ENCODE peak calls at places on chromosomes 4 and X, in six cellular contexts. One of them, this sample, is unnamed.

GRCh38 chr4:57661707-57662106 is 551.5 kb upstream of the IGFBP7 start:
- DNase-seq in A549: no peak
- DNase-seq in fibroblast of mammary gland: no peak
- DNase-seq in astrocyte of the spinal cord: no peak
- DNase-seq in PC-9: no peak
- DNase-seq in OCI-LY7: no peak
- DNase-seq in this sample: no peak

GRCh38 chrX:77731821-77732419 is 54.1 kb downstream of the ATRX start:
- DNase-seq in OCI-LY7: no peak
- DNase-seq in fibroblast of mammary gland: no peak
- DNase-seq in A549: no peak
- DNase-seq in astrocyte of the spinal cord: no peak
- DNase-seq in PC-9: no peak
- DNase-seq in this sample: no peak

GRCh38 chrX:10467793-10468192 is 152.6 kb downstream of the MID1 start:
- DNase-seq in A549: no peak
- DNase-seq in OCI-LY7: no peak
- DNase-seq in fibroblast of mammary gland: peak
- DNase-seq in astrocyte of the spinal cord: peak
- DNase-seq in PC-9: no peak
- DNase-seq in this sample: no peak

GRCh38 chrX:27997641-27998040 is 16.4 kb upstream of the DCAF8L1 start:
- DNase-seq in PC-9: no peak
- DNase-seq in astrocyte of the spinal cord: no peak
- DNase-seq in fibroblast of mammary gland: no peak
- DNase-seq in OCI-LY7: no peak
- DNase-seq in A549: no peak
- DNase-seq in this sample: no peak

GRCh38 chrX:119655125-119655524 is 37.8 kb downstream of the SEPTIN6 start:
- DNase-seq in astrocyte of the spinal cord: peak
- DNase-seq in fibroblast of mammary gland: peak
- DNase-seq in OCI-LY7: no peak
- DNase-seq in PC-9: no peak
- DNase-seq in A549: no peak
- DNase-seq in this sample: no peak

GRCh38 chr4:55947912-55948725 is 626 bp upstream of the CEP135 start:
- DNase-seq in A549: peak
- DNase-seq in PC-9: peak
- DNase-seq in fibroblast of mammary gland: peak
- DNase-seq in OCI-LY7: peak
- DNase-seq in astrocyte of the spinal cord: peak
- DNase-seq in this sample: no peak

GRCh38 chr4:176377705-176378302 is 58.0 kb downstream of the SPCS3 start:
- DNase-seq in OCI-LY7: peak
- DNase-seq in A549: no peak
- DNase-seq in PC-9: no peak
- DNase-seq in astrocyte of the spinal cord: peak
- DNase-seq in fibroblast of mammary gland: peak
- DNase-seq in this sample: no peak

GRCh38 chr4:113635739-113636437 is 125.7 kb downstream of the CAMK2D start:
- DNase-seq in OCI-LY7: no peak
- DNase-seq in PC-9: peak
- DNase-seq in A549: no peak
- DNase-seq in astrocyte of the spinal cord: peak
- DNase-seq in fibroblast of mammary gland: peak
- DNase-seq in this sample: no peak

GRCh38 chrX:12372111-12372510 is 233.8 kb downstream of the FRMPD4 start:
- DNase-seq in PC-9: peak
- DNase-seq in fibroblast of mammary gland: peak
- DNase-seq in OCI-LY7: no peak
- DNase-seq in A549: no peak
- DNase-seq in astrocyte of the spinal cord: no peak
- DNase-seq in this sample: no peak

GRCh38 chrX:120456973-120457372 is 12.1 kb downstream of the LAMP2 start:
- DNase-seq in astrocyte of the spinal cord: peak
- DNase-seq in OCI-LY7: peak
- DNase-seq in A549: no peak
- DNase-seq in PC-9: no peak
- DNase-seq in fibroblast of mammary gland: peak
- DNase-seq in this sample: no peak

GRCh38 chr4:81786063-81786763 is 314.5 kb upstream of the RASGEF1B start:
- DNase-seq in OCI-LY7: no peak
- DNase-seq in PC-9: no peak
- DNase-seq in fibroblast of mammary gland: peak
- DNase-seq in A549: no peak
- DNase-seq in astrocyte of the spinal cord: peak
- DNase-seq in this sample: no peak

GRCh38 chrX:119885554-119886428 is 9.9 kb upstream of the AKAP14 start:
- DNase-seq in PC-9: peak
- DNase-seq in A549: no peak
- DNase-seq in fibroblast of mammary gland: peak
- DNase-seq in OCI-LY7: peak
- DNase-seq in astrocyte of the spinal cord: peak
- DNase-seq in this sample: no peak

GRCh38 chr4:67746797-67747495 is 7.2 kb downstream of the GNRHR start:
- DNase-seq in OCI-LY7: peak
- DNase-seq in fibroblast of mammary gland: peak
- DNase-seq in astrocyte of the spinal cord: peak
- DNase-seq in PC-9: no peak
- DNase-seq in A549: no peak
- DNase-seq in this sample: no peak

GRCh38 chr4:73673286-73673685 is 53.0 kb upstream of the RASSF6 start:
- DNase-seq in A549: no peak
- DNase-seq in astrocyte of the spinal cord: no peak
- DNase-seq in PC-9: no peak
- DNase-seq in fibroblast of mammary gland: no peak
- DNase-seq in OCI-LY7: no peak
- DNase-seq in this sample: no peak

GRCh38 chr4:181761130-181761529 is 482.1 kb upstream of the TENM3 start:
- DNase-seq in astrocyte of the spinal cord: peak
- DNase-seq in fibroblast of mammary gland: peak
- DNase-seq in A549: no peak
- DNase-seq in OCI-LY7: no peak
- DNase-seq in PC-9: no peak
- DNase-seq in this sample: no peak

GRCh38 chr4:133154725-133155124 is 5.6 kb downstream of the PCDH10 start:
- DNase-seq in fibroblast of mammary gland: peak
- DNase-seq in OCI-LY7: peak
- DNase-seq in PC-9: no peak
- DNase-seq in A549: no peak
- DNase-seq in astrocyte of the spinal cord: peak
- DNase-seq in this sample: no peak

GRCh38 chrX:120726294-120726693 is 96.4 kb upstream of the C1GALT1C1 start:
- DNase-seq in OCI-LY7: peak
- DNase-seq in PC-9: no peak
- DNase-seq in A549: no peak
- DNase-seq in astrocyte of the spinal cord: no peak
- DNase-seq in fibroblast of mammary gland: no peak
- DNase-seq in this sample: no peak

GRCh38 chr4:173879286-173879908 is 349.4 kb upstream of the HAND2 start:
- DNase-seq in fibroblast of mammary gland: no peak
- DNase-seq in A549: no peak
- DNase-seq in PC-9: no peak
- DNase-seq in astrocyte of the spinal cord: no peak
- DNase-seq in OCI-LY7: no peak
- DNase-seq in this sample: no peak

GRCh38 chr4:122542411-122543236 is 78.2 kb downstream of the IL21 start:
- DNase-seq in fibroblast of mammary gland: peak
- DNase-seq in OCI-LY7: no peak
- DNase-seq in PC-9: no peak
- DNase-seq in A549: no peak
- DNase-seq in astrocyte of the spinal cord: peak
- DNase-seq in this sample: no peak

GRCh38 chrX:134718329-134719317 is 60.4 kb upstream of the PLAC1 start:
- DNase-seq in astrocyte of the spinal cord: peak
- DNase-seq in PC-9: peak
- DNase-seq in OCI-LY7: peak
- DNase-seq in A549: peak
- DNase-seq in fibroblast of mammary gland: peak
- DNase-seq in this sample: no peak

GRCh38 chr4:177879851-177880250 is 437.6 kb upstream of the AGA start:
- DNase-seq in fibroblast of mammary gland: no peak
- DNase-seq in A549: peak
- DNase-seq in PC-9: no peak
- DNase-seq in OCI-LY7: peak
- DNase-seq in astrocyte of the spinal cord: no peak
- DNase-seq in this sample: no peak

GRCh38 chrX:39821011-39821708 is 276.6 kb downstream of the BCOR start:
- DNase-seq in fibroblast of mammary gland: peak
- DNase-seq in OCI-LY7: no peak
- DNase-seq in PC-9: no peak
- DNase-seq in astrocyte of the spinal cord: no peak
- DNase-seq in A549: peak
- DNase-seq in this sample: peak

GRCh38 chrX:1165535-1166196 is 46.8 kb downstream of the CRLF2 start:
- DNase-seq in PC-9: no peak
- DNase-seq in OCI-LY7: peak
- DNase-seq in fibroblast of mammary gland: no peak
- DNase-seq in astrocyte of the spinal cord: peak
- DNase-seq in A549: peak
- DNase-seq in this sample: no peak

GRCh38 chrX:56231706-56232105 is 450 bp upstream of the KLF8 start:
- DNase-seq in A549: no peak
- DNase-seq in astrocyte of the spinal cord: no peak
- DNase-seq in OCI-LY7: no peak
- DNase-seq in PC-9: no peak
- DNase-seq in fibroblast of mammary gland: no peak
- DNase-seq in this sample: no peak

GRCh38 chrX:150897371-150898319 is 823 bp downstream of the CD99L2 start:
- DNase-seq in fibroblast of mammary gland: peak
- DNase-seq in PC-9: no peak
- DNase-seq in OCI-LY7: peak
- DNase-seq in astrocyte of the spinal cord: peak
- DNase-seq in A549: peak
- DNase-seq in this sample: peak

GRCh38 chrX:526295-527224 is 104.0 kb upstream of the SHOX start:
- DNase-seq in PC-9: no peak
- DNase-seq in astrocyte of the spinal cord: no peak
- DNase-seq in fibroblast of mammary gland: no peak
- DNase-seq in OCI-LY7: no peak
- DNase-seq in A549: peak
- DNase-seq in this sample: no peak

GRCh38 chrX:22742174-22742573 is 257.6 kb upstream of the DDX53 start:
- DNase-seq in astrocyte of the spinal cord: peak
- DNase-seq in fibroblast of mammary gland: peak
- DNase-seq in PC-9: no peak
- DNase-seq in OCI-LY7: no peak
- DNase-seq in A549: no peak
- DNase-seq in this sample: no peak

GRCh38 chr4:83413676-83414075 is 41.9 kb downstream of the HELQ start:
- DNase-seq in OCI-LY7: no peak
- DNase-seq in astrocyte of the spinal cord: no peak
- DNase-seq in fibroblast of mammary gland: peak
- DNase-seq in A549: no peak
- DNase-seq in PC-9: no peak
- DNase-seq in this sample: no peak

GRCh38 chr4:183288955-183289354 is 31.1 kb downstream of the CLDN22 start:
- DNase-seq in OCI-LY7: no peak
- DNase-seq in A549: no peak
- DNase-seq in astrocyte of the spinal cord: no peak
- DNase-seq in fibroblast of mammary gland: no peak
- DNase-seq in PC-9: no peak
- DNase-seq in this sample: no peak
- TF ChIP-seq CTCF in OCI-LY7: no peak
- TF ChIP-seq CTCF in A549: no peak
- TF ChIP-seq CTCF in astrocyte of the spinal cord: no peak
- TF ChIP-seq CTCF in fibroblast of mammary gland: no peak
- TF ChIP-seq CTCF in PC-9: no peak
- TF ChIP-seq CTCF in this sample: no peak

GRCh38 chrX:53997751-53998150 is 46.5 kb downstream of the PHF8 start:
- DNase-seq in fibroblast of mammary gland: no peak
- DNase-seq in PC-9: no peak
- DNase-seq in A549: no peak
- DNase-seq in OCI-LY7: no peak
- DNase-seq in astrocyte of the spinal cord: no peak
- DNase-seq in this sample: no peak

GRCh38 chrX:53990201-53990600 is 54.1 kb downstream of the PHF8 start:
- DNase-seq in A549: no peak
- DNase-seq in fibroblast of mammary gland: no peak
- DNase-seq in OCI-LY7: no peak
- DNase-seq in astrocyte of the spinal cord: no peak
- DNase-seq in PC-9: no peak
- DNase-seq in this sample: no peak

GRCh38 chrX:53992589-53992988 is 51.7 kb downstream of the PHF8 start:
- DNase-seq in A549: no peak
- DNase-seq in astrocyte of the spinal cord: no peak
- DNase-seq in OCI-LY7: no peak
- DNase-seq in fibroblast of mammary gland: no peak
- DNase-seq in PC-9: no peak
- DNase-seq in this sample: no peak
- TF ChIP-seq CTCF in A549: no peak
- TF ChIP-seq CTCF in astrocyte of the spinal cord: no peak
- TF ChIP-seq CTCF in OCI-LY7: no peak
- TF ChIP-seq CTCF in fibroblast of mammary gland: no peak
- TF ChIP-seq CTCF in PC-9: no peak
- TF ChIP-seq CTCF in this sample: no peak

DNA sequence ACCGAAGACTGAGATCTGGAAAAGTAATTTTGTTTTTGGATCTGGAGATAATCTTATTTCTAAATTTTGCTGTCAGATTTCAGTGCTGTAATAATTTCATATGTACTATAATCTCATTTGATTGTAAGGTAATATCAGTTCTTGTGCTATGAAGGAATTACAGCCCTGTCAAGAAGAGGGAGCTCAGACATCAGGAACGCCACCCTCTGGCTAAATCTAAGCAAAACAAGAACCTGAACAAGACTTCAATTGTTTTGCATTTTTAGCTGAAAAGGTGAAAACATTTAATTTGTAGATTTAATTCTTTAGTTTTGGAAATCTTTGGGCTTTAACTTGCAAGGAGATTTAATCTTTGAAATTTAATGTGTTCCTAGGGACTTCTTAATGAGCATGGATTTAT is 525.4 kb upstream of the HS3ST1 start:
- DNase-seq in A549: peak
- DNase-seq in OCI-LY7: peak
- DNase-seq in fibroblast of mammary gland: peak
- DNase-seq in PC-9: no peak
- DNase-seq in astrocyte of the spinal cord: peak
- DNase-seq in this sample: no peak
- TF ChIP-seq CTCF in A549: no peak
- TF ChIP-seq CTCF in OCI-LY7: peak
- TF ChIP-seq CTCF in fibroblast of mammary gland: peak
- TF ChIP-seq CTCF in PC-9: peak
- TF ChIP-seq CTCF in astrocyte of the spinal cord: peak
- TF ChIP-seq CTCF in this sample: peak

GRCh38 chr4:7161721-7162214 is 30.6 kb upstream of the SORCS2 start:
- DNase-seq in PC-9: no peak
- DNase-seq in astrocyte of the spinal cord: peak
- DNase-seq in fibroblast of mammary gland: peak
- DNase-seq in OCI-LY7: no peak
- DNase-seq in A549: no peak
- DNase-seq in this sample: no peak
- TF ChIP-seq CTCF in PC-9: no peak
- TF ChIP-seq CTCF in astrocyte of the spinal cord: no peak
- TF ChIP-seq CTCF in fibroblast of mammary gland: no peak
- TF ChIP-seq CTCF in OCI-LY7: no peak
- TF ChIP-seq CTCF in A549: no peak
- TF ChIP-seq CTCF in this sample: no peak

GRCh38 chr4:77045490-77045889 is 30.3 kb downstream of the CCNI start:
- DNase-seq in astrocyte of the spinal cord: peak
- DNase-seq in A549: no peak
- DNase-seq in OCI-LY7: no peak
- DNase-seq in PC-9: no peak
- DNase-seq in fibroblast of mammary gland: peak
- DNase-seq in this sample: no peak
- TF ChIP-seq CTCF in astrocyte of the spinal cord: peak
- TF ChIP-seq CTCF in A549: no peak
- TF ChIP-seq CTCF in OCI-LY7: no peak
- TF ChIP-seq CTCF in PC-9: no peak
- TF ChIP-seq CTCF in fibroblast of mammary gland: peak
- TF ChIP-seq CTCF in this sample: peak